ENCODE peak calls at places on chromosome 9, in nine cellular contexts. One of them, this sample, is unnamed.

GRCh38 chr9:34370970-34371880 is 5.5 kb downstream of the MYORG start:
- DNase-seq in activated CD8-positive, alpha-beta memory T cell treated with anti-CD3 and anti-CD28 coated beads for 24 hours: no peak
- DNase-seq in NB4: no peak
- DNase-seq in LHCN-M2: no peak
- DNase-seq in epithelial cell of esophagus: no peak
- DNase-seq in activated B cell treated with CpG ODN at 0.5 μM for 24 hours: no peak
- DNase-seq in tibial nerve: no peak
- DNase-seq in sciatic nerve: no peak
- DNase-seq in stimulated activated CD8-positive, alpha-beta memory T cell treated with anti-CD3 and anti-CD28 coated beads, Interleukin-4, amount 100 ng/mL, for 48 hours: no peak
- DNase-seq in this sample: no peak

GRCh38 chr9:74117731-74118130 is 379.4 kb upstream of the RORB start:
- DNase-seq in activated CD8-positive, alpha-beta memory T cell treated with anti-CD3 and anti-CD28 coated beads for 24 hours: no peak
- DNase-seq in NB4: no peak
- DNase-seq in LHCN-M2: no peak
- DNase-seq in epithelial cell of esophagus: no peak
- DNase-seq in activated B cell treated with CpG ODN at 0.5 μM for 24 hours: no peak
- DNase-seq in tibial nerve: no peak
- DNase-seq in sciatic nerve: no peak
- DNase-seq in stimulated activated CD8-positive, alpha-beta memory T cell treated with anti-CD3 and anti-CD28 coated beads, Interleukin-4, amount 100 ng/mL, for 48 hours: no peak
- DNase-seq in this sample: no peak

GRCh38 chr9:136747161-136748060 is 914 bp downstream of the LCN6 start:
- DNase-seq in activated CD8-positive, alpha-beta memory T cell treated with anti-CD3 and anti-CD28 coated beads for 24 hours: no peak
- DNase-seq in NB4: no peak
- DNase-seq in LHCN-M2: no peak
- DNase-seq in epithelial cell of esophagus: no peak
- DNase-seq in activated B cell treated with CpG ODN at 0.5 μM for 24 hours: no peak
- DNase-seq in tibial nerve: no peak
- DNase-seq in sciatic nerve: no peak
- DNase-seq in stimulated activated CD8-positive, alpha-beta memory T cell treated with anti-CD3 and anti-CD28 coated beads, Interleukin-4, amount 100 ng/mL, for 48 hours: no peak
- DNase-seq in this sample: no peak

GRCh38 chr9:114677418-114677817 is 4.6 kb downstream of the TEX48 start:
- DNase-seq in activated CD8-positive, alpha-beta memory T cell treated with anti-CD3 and anti-CD28 coated beads for 24 hours: no peak
- DNase-seq in NB4: peak; percentile 89
- DNase-seq in LHCN-M2: peak; percentile 98
- DNase-seq in epithelial cell of esophagus: peak; percentile 100
- DNase-seq in activated B cell treated with CpG ODN at 0.5 μM for 24 hours: no peak
- DNase-seq in tibial nerve: no peak
- DNase-seq in sciatic nerve: no peak
- DNase-seq in stimulated activated CD8-positive, alpha-beta memory T cell treated with anti-CD3 and anti-CD28 coated beads, Interleukin-4, amount 100 ng/mL, for 48 hours: no peak
- DNase-seq in this sample: no peak

GRCh38 chr9:114592356-114592755 is 4.8 kb downstream of the ATP6V1G1 start:
- DNase-seq in activated CD8-positive, alpha-beta memory T cell treated with anti-CD3 and anti-CD28 coated beads for 24 hours: peak; percentile 64
- DNase-seq in NB4: peak; percentile 58
- DNase-seq in LHCN-M2: peak; percentile 30
- DNase-seq in epithelial cell of esophagus: peak; percentile 86
- DNase-seq in activated B cell treated with CpG ODN at 0.5 μM for 24 hours: no peak
- DNase-seq in tibial nerve: no peak
- DNase-seq in sciatic nerve: no peak
- DNase-seq in stimulated activated CD8-positive, alpha-beta memory T cell treated with anti-CD3 and anti-CD28 coated beads, Interleukin-4, amount 100 ng/mL, for 48 hours: peak; percentile 50
- DNase-seq in this sample: peak; percentile 41

GRCh38 chr9:14277202-14277601 is 36.7 kb downstream of the NFIB start:
- DNase-seq in activated CD8-positive, alpha-beta memory T cell treated with anti-CD3 and anti-CD28 coated beads for 24 hours: no peak
- DNase-seq in NB4: no peak
- DNase-seq in LHCN-M2: peak; percentile 85
- DNase-seq in epithelial cell of esophagus: peak; percentile 97
- DNase-seq in activated B cell treated with CpG ODN at 0.5 μM for 24 hours: no peak
- DNase-seq in tibial nerve: no peak
- DNase-seq in sciatic nerve: no peak
- DNase-seq in stimulated activated CD8-positive, alpha-beta memory T cell treated with anti-CD3 and anti-CD28 coated beads, Interleukin-4, amount 100 ng/mL, for 48 hours: no peak
- DNase-seq in this sample: no peak

GRCh38 chr9:135487281-135488012 is 7.9 kb downstream of the PPP1R26 start:
- DNase-seq in activated CD8-positive, alpha-beta memory T cell treated with anti-CD3 and anti-CD28 coated beads for 24 hours: no peak
- DNase-seq in NB4: no peak
- DNase-seq in LHCN-M2: no peak
- DNase-seq in epithelial cell of esophagus: no peak
- DNase-seq in activated B cell treated with CpG ODN at 0.5 μM for 24 hours: no peak
- DNase-seq in tibial nerve: no peak
- DNase-seq in sciatic nerve: no peak
- DNase-seq in stimulated activated CD8-positive, alpha-beta memory T cell treated with anti-CD3 and anti-CD28 coated beads, Interleukin-4, amount 100 ng/mL, for 48 hours: no peak
- DNase-seq in this sample: no peak

GRCh38 chr9:16150501-16150900 is 597.7 kb downstream of the CCDC171 start:
- DNase-seq in activated CD8-positive, alpha-beta memory T cell treated with anti-CD3 and anti-CD28 coated beads for 24 hours: no peak
- DNase-seq in NB4: peak; percentile 28
- DNase-seq in LHCN-M2: no peak
- DNase-seq in epithelial cell of esophagus: peak; percentile 59
- DNase-seq in activated B cell treated with CpG ODN at 0.5 μM for 24 hours: no peak
- DNase-seq in tibial nerve: no peak
- DNase-seq in sciatic nerve: no peak
- DNase-seq in stimulated activated CD8-positive, alpha-beta memory T cell treated with anti-CD3 and anti-CD28 coated beads, Interleukin-4, amount 100 ng/mL, for 48 hours: no peak
- DNase-seq in this sample: no peak

GRCh38 chr9:8261737-8262136 is 462.2 kb upstream of the DMAC1 start:
- DNase-seq in activated CD8-positive, alpha-beta memory T cell treated with anti-CD3 and anti-CD28 coated beads for 24 hours: no peak
- DNase-seq in NB4: peak; percentile 38
- DNase-seq in LHCN-M2: no peak
- DNase-seq in epithelial cell of esophagus: no peak
- DNase-seq in activated B cell treated with CpG ODN at 0.5 μM for 24 hours: no peak
- DNase-seq in tibial nerve: no peak
- DNase-seq in sciatic nerve: no peak
- DNase-seq in stimulated activated CD8-positive, alpha-beta memory T cell treated with anti-CD3 and anti-CD28 coated beads, Interleukin-4, amount 100 ng/mL, for 48 hours: no peak
- DNase-seq in this sample: no peak

GRCh38 chr9:72012642-72013041 is 47.8 kb downstream of the C9orf57 start:
- DNase-seq in activated CD8-positive, alpha-beta memory T cell treated with anti-CD3 and anti-CD28 coated beads for 24 hours: no peak
- DNase-seq in NB4: peak; percentile 50
- DNase-seq in LHCN-M2: no peak
- DNase-seq in epithelial cell of esophagus: no peak
- DNase-seq in activated B cell treated with CpG ODN at 0.5 μM for 24 hours: no peak
- DNase-seq in tibial nerve: no peak
- DNase-seq in sciatic nerve: no peak
- DNase-seq in stimulated activated CD8-positive, alpha-beta memory T cell treated with anti-CD3 and anti-CD28 coated beads, Interleukin-4, amount 100 ng/mL, for 48 hours: no peak
- DNase-seq in this sample: no peak

GRCh38 chr9:130766904-130767262 is 68.2 kb upstream of the ABL1 start:
- DNase-seq in activated CD8-positive, alpha-beta memory T cell treated with anti-CD3 and anti-CD28 coated beads for 24 hours: no peak
- DNase-seq in NB4: no peak
- DNase-seq in LHCN-M2: no peak
- DNase-seq in epithelial cell of esophagus: no peak
- DNase-seq in activated B cell treated with CpG ODN at 0.5 μM for 24 hours: no peak
- DNase-seq in tibial nerve: no peak
- DNase-seq in sciatic nerve: no peak
- DNase-seq in stimulated activated CD8-positive, alpha-beta memory T cell treated with anti-CD3 and anti-CD28 coated beads, Interleukin-4, amount 100 ng/mL, for 48 hours: no peak
- DNase-seq in this sample: no peak

GRCh38 chr9:2570615-2571479 is 50.7 kb upstream of the VLDLR start:
- DNase-seq in activated CD8-positive, alpha-beta memory T cell treated with anti-CD3 and anti-CD28 coated beads for 24 hours: no peak
- DNase-seq in NB4: peak; percentile 92
- DNase-seq in LHCN-M2: peak; percentile 95
- DNase-seq in epithelial cell of esophagus: peak; percentile 70
- DNase-seq in activated B cell treated with CpG ODN at 0.5 μM for 24 hours: no peak
- DNase-seq in tibial nerve: peak; percentile 42
- DNase-seq in sciatic nerve: peak; percentile 68
- DNase-seq in stimulated activated CD8-positive, alpha-beta memory T cell treated with anti-CD3 and anti-CD28 coated beads, Interleukin-4, amount 100 ng/mL, for 48 hours: peak; percentile 75
- DNase-seq in this sample: peak; percentile 27

GRCh38 chr9:120877276-120878034 is 467 bp upstream of the PHF19 start:
- DNase-seq in activated CD8-positive, alpha-beta memory T cell treated with anti-CD3 and anti-CD28 coated beads for 24 hours: peak; percentile 86
- DNase-seq in NB4: peak; percentile 89
- DNase-seq in LHCN-M2: peak; percentile 64
- DNase-seq in epithelial cell of esophagus: peak; percentile 49
- DNase-seq in activated B cell treated with CpG ODN at 0.5 μM for 24 hours: peak; percentile 56
- DNase-seq in tibial nerve: no peak
- DNase-seq in sciatic nerve: peak; percentile 82
- DNase-seq in stimulated activated CD8-positive, alpha-beta memory T cell treated with anti-CD3 and anti-CD28 coated beads, Interleukin-4, amount 100 ng/mL, for 48 hours: peak; percentile 85
- DNase-seq in this sample: peak; percentile 83